ENCODE peak calls at places on chromosomes 3 and 15, in ten cellular contexts. F is psoas muscle; P is pancreas; O is left ventricle myocardium inferior; L is fibroblast of mammary gland; B is RWPE1; N is B cell; J is activated CD8-positive, alpha-beta T cell treated with anti-CD3 and anti-CD28 coated beads for 36 hours; U is mucosa of descending colon; T is neural crest cell. X is an unnamed sample.

GRCh38 chr3:32557640-32558352 is 12.9 kb downstream of the DYNC1LI1 start:
- DNase-seq in N (no peak), T (no peak), L (no peak), J (no peak), U (no peak), O (no peak), P (no peak), B (no peak), F (no peak), X (peak)

GRCh38 chr15:62796296-62796695 is 246.3 kb upstream of the TPM1 start:
- DNase-seq in N (no peak), U (no peak), O (no peak), T (no peak), L (no peak), P (no peak), F (no peak), J (no peak), B (no peak), X (no peak)

GRCh38 chr15:50940506-50940905 is 32.0 kb downstream of the AP4E1 start:
- DNase-seq in L (peak), O (no peak), N (no peak), U (no peak), B (no peak), T (no peak), F (no peak), J (no peak), P (no peak), X (peak)

GRCh38 chr3:33130144-33130543 is 16.3 kb downstream of the CRTAP start:
- DNase-seq in P (no peak), L (no peak), B (no peak), O (no peak), F (no peak), N (no peak), T (no peak), U (no peak), J (no peak), X (no peak)

GRCh38 chr3:112504123-112504522 is 4.9 kb upstream of the BTLA start:
- DNase-seq in F (no peak), O (no peak), N (no peak), T (no peak), L (no peak), U (no peak), B (no peak), J (no peak), P (no peak), X (no peak)

GRCh38 chr15:41989573-41990242 is 17.4 kb upstream of the EHD4 start:
- DNase-seq in U (peak), O (peak), P (peak), B (peak), J (peak), F (peak), L (peak), N (peak), T (peak), X (peak)

GRCh38 chr3:5080779-5081550 is 41.1 kb upstream of the ARL8B start:
- DNase-seq in U (no peak), T (no peak), F (no peak), P (no peak), L (no peak), N (no peak), J (no peak), B (no peak), O (no peak), X (no peak)

GRCh38 chr3:58495101-58495500 is 3.2 kb downstream of the KCTD6 start:
- DNase-seq in O (no peak), L (peak), T (no peak), B (no peak), F (no peak), P (no peak), U (no peak), N (no peak), J (no peak), X (no peak)

GRCh38 chr3:169769287-169770181 is at the start of gene ACTRT3:
- DNase-seq in J (peak), O (peak), L (peak), N (peak), B (peak), F (peak), T (peak), U (peak), P (peak), X (peak)

GRCh38 chr3:3798641-3799113 is 554 bp upstream of the LRRN1 start:
- DNase-seq in F (peak), N (peak), O (no peak), T (no peak), J (peak), U (peak), P (peak), B (no peak), L (no peak), X (no peak)

GRCh38 chr15:77033417-77033728 is 37.5 kb downstream of the TSPAN3 start:
- DNase-seq in P (peak), B (no peak), F (no peak), O (no peak), N (peak), J (no peak), U (peak), T (peak), L (no peak), X (no peak)

GRCh38 chr3:108320746-108321350 is 24.5 kb downstream of the HHLA2 start:
- DNase-seq in N (no peak), B (peak), T (no peak), F (no peak), L (no peak), U (no peak), O (no peak), P (no peak), J (no peak), X (no peak)

GRCh38 chr3:49298511-49298910 is 21.5 kb upstream of the C3orf62 start:
- DNase-seq in U (no peak), P (no peak), F (no peak), T (no peak), B (no peak), L (no peak), N (no peak), J (no peak), O (no peak), X (no peak)

GRCh38 chr15:85463273-85463937 is 83.0 kb downstream of the AKAP13 start:
- DNase-seq in N (no peak), F (no peak), O (no peak), T (no peak), P (no peak), L (no peak), J (no peak), B (no peak), U (no peak), X (no peak)

GRCh38 chr3:52123106-52123708 is 31.0 kb downstream of the POC1A start:
- DNase-seq in L (peak), T (peak), F (peak), U (peak), O (peak), N (peak), P (peak), J (peak), B (peak), X (peak)

GRCh38 chr3:100260081-100260684 is 609 bp upstream of the TBC1D23 start:
- DNase-seq in B (no peak), T (peak), U (peak), J (no peak), N (no peak), L (peak), F (peak), P (no peak), O (peak), X (no peak)

GRCh38 chr3:24088782-24089181 is 143.7 kb downstream of the NR1D2 start:
- DNase-seq in O (no peak), F (no peak), L (peak), B (peak), J (no peak), T (no peak), N (no peak), U (no peak), P (no peak), X (peak)

GRCh38 chr3:16439848-16440708 is 73.4 kb downstream of the RFTN1 start:
- DNase-seq in B (no peak), P (no peak), T (no peak), L (no peak), J (no peak), O (no peak), N (no peak), U (no peak), F (no peak), X (no peak)

GRCh38 chr3:65607101-65607500 is 431.6 kb downstream of the MAGI1 start:
- DNase-seq in J (no peak), B (no peak), O (no peak), T (no peak), N (no peak), L (no peak), U (no peak), P (no peak), F (no peak), X (peak)

DNA sequence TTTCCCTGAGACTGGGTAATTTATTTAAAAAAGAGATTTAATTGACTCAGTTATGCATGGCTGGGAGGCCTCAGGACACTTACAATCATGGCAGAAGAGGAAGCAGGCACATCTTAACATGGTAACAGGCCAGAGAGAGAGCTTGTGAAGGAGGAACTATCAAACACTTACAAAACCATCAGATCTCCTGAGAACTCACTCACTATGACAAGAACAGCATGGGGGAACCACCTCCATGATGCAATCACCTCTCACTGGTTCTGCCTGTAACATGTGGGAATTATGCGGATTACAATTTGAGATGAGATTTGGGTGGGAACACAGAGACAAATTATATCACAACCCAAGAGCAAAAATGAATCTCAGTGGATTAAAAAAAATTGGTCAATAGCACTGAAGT is 416.0 kb upstream of the TMCO5A start:
- DNase-seq in U (no peak), B (no peak), P (no peak), L (no peak), F (no peak), O (no peak), J (no peak), T (no peak), N (no peak), X (no peak)
- TF ChIP-seq CTCF in U (no peak), B (no peak), P (no peak), L (no peak), F (no peak), O (no peak), J (no peak), T (no peak), N (no peak), X (no peak)

DNA sequence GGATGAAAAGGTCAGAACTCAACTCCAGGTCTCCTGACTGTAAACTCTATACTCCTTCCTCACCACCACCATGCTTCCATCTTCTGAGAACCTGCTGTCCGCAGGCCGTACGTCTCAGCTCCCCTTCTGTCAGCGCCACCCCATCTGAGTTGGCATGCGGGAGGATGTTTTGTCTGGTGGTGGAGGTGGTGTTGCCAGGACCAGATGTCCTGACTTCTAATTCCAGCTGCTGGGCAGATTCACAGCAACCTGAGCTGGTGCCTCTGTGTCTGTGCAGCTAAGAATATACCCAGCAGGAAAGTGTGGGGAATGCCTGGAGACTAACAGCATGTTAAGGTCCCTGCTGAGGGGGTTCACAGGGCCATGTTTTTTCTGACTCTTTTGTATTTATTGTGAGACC is 23.2 kb downstream of the PLA1A start:
- DNase-seq in J (no peak), L (no peak), O (no peak), P (no peak), U (no peak), F (peak), T (no peak), B (no peak), N (no peak), X (no peak)
- TF ChIP-seq CTCF in J (no peak), L (no peak), O (no peak), P (no peak), U (no peak), F (no peak), T (no peak), B (no peak), N (no peak), X (no peak)

GRCh38 chr3:164387236-164387635 is 691.1 kb downstream of the SI start:
- DNase-seq in J (no peak), B (no peak), T (no peak), O (no peak), N (no peak), F (no peak), L (no peak), P (no peak), U (no peak), X (no peak)

GRCh38 chr3:164393171-164393570 is 685.1 kb downstream of the SI start:
- DNase-seq in O (no peak), P (no peak), J (no peak), T (no peak), U (no peak), F (no peak), B (no peak), N (no peak), L (no peak), X (no peak)

GRCh38 chr3:164390046-164390445 is 688.2 kb downstream of the SI start:
- DNase-seq in O (no peak), P (no peak), N (no peak), B (no peak), U (no peak), T (no peak), J (no peak), F (no peak), L (no peak), X (no peak)
- TF ChIP-seq CTCF in O (no peak), P (peak), N (no peak), B (peak), U (no peak), T (peak), J (no peak), F (peak), L (peak), X (peak)

DNA sequence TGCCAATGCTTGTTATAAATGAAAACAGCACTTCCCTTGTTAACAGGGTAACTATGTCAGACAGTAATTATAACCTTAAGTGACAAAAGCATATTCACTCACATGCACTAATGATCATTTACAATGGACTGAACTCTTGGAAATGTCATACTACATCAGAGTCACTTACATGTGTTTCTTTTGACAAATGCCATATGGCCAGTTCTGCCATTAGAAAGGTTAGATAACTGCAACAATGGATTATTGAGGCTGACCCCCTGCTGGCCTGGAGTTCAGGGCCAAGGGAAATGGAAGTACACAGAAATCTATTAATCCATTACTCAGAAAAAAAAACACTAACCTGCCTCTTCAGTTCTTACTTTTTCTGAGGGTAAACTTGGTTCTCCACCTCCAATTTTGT is 313.4 kb downstream of the CNTN3 start:
- DNase-seq in U (no peak), O (no peak), P (no peak), J (no peak), B (no peak), T (no peak), L (no peak), F (no peak), N (no peak), X (no peak)
- TF ChIP-seq CTCF in U (no peak), O (no peak), P (no peak), J (no peak), B (no peak), T (no peak), L (no peak), F (no peak), N (no peak), X (no peak)

DNA sequence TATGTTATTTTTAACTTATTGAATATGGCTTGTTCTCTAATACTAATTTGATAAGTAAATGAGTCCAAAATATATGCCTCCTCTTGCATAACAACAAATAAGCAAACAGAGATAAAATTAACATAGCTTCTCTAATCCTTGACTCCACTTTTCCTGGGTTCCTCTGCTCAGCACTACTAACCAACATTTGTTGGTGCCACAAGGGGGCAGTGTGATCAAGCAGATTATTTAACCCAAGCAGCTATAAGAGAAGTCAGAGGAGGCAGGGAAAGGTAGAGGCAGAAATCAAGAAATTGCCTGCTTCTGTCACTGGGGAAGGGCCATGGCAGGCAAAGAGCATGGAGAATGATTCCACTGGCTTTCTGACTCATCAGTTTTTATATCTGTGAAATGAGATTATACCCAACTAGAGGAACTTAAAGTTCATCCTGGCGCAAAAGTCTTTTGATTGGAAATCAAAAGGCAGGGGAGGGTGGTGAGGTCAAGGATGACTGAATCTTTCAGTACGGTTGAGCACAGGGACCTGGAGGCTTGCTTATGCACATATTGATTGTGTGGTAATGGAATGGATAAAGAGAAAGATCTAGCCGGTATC is 152.2 kb downstream of the IGSF11 start:
- DNase-seq in F (peak), P (peak), J (peak), T (peak), O (peak), N (peak), L (peak), B (peak), U (peak), X (peak)
- TF ChIP-seq CTCF in F (peak), P (peak), J (peak), T (peak), O (peak), N (peak), L (peak), B (peak), U (peak), X (peak)

GRCh38 chr15:70582143-70582945 is 181.0 kb downstream of the UACA start:
- DNase-seq in O (no peak), B (no peak), N (no peak), F (no peak), T (no peak), U (no peak), L (peak), P (no peak), J (no peak), X (peak)

GRCh38 chr15:70586241-70586640 is 177.1 kb downstream of the UACA start:
- DNase-seq in L (no peak), B (no peak), T (no peak), O (no peak), P (no peak), N (no peak), F (no peak), U (no peak), J (no peak), X (no peak)

GRCh38 chr15:70585707-70586034 is 177.7 kb downstream of the UACA start:
- DNase-seq in U (no peak), N (peak), B (no peak), O (no peak), P (no peak), T (no peak), F (no peak), L (no peak), J (peak), X (no peak)

GRCh38 chr15:70584441-70584837 is 178.9 kb downstream of the UACA start:
- DNase-seq in J (no peak), B (no peak), N (peak), P (no peak), T (no peak), F (no peak), O (no peak), U (no peak), L (no peak), X (no peak)

DNA sequence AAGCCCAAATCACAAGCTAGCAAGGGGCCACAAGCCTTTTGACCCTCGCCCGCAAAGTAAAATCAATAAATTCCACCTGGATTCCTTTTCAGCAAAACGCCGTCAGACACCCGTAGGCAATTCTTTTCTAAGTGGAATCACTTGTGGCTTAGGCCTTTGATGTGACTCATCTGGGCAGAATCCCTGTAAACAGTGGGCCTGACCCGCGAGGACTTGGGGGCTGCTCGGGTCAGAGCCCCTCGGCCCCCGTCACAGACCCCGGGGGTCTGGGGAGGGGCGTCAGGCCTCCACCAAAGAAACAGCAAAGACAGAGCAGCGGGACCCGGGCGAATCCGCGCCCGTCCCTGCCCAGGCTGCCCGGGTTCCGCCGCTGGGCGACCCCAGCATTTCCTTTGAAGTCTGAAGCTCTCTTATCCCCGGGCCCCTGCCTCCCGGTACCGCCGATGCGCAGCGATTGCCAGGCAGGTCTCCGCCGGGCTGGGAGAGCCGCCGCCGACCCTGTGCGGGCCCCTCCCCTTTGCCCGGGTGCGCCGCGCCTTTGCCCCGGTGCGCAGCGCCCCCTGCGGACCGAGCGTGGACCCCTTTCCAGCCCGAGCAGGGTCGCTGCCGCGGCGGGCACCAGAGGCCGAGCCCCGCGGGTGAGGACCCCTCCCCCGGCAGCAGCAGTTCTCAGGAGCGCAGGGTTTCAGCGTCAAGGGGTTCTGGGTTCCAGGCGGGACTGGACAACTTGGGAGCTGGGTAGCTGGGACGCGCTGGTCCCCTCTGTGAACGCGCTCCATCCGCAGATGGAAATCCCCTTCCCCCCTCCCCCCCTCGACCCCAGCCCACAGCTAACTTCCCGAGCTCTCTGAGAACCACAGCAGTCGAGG is 178.3 kb downstream of the UACA start:
- DNase-seq in B (peak), J (peak), F (no peak), L (no peak), T (peak), N (peak), P (peak), U (no peak), O (no peak), X (peak)
- TF ChIP-seq CTCF in B (peak), J (peak), F (peak), L (no peak), T (peak), N (peak), P (no peak), U (no peak), O (peak), X (peak)

X was measured in PC-3.